ENCODE peak calls at places on chromosomes 13 and 19, in five cellular contexts. E is heart left ventricle, Q is tibial nerve, N is adrenal gland, S is transverse colon. O is an unnamed sample. For H3K4me1, the result is how much of the 10 kb centered on the place peaks cover.

GRCh38 chr19:45508931-45509691 is 1.8 kb downstream of the VASP start:
- DNase-seq in E (peak), Q (peak), N (peak), S (peak), O (peak)

GRCh38 chr19:54002495-54003315 is 11.3 kb downstream of the CACNG6 start:
- DNase-seq in E (no peak), Q (no peak), N (no peak), S (no peak), O (no peak)

GRCh38 chr19:47156861-47157454 is 26.3 kb downstream of the SAE1 start:
- DNase-seq in E (no peak), Q (no peak), N (no peak), S (no peak), O (no peak)

GRCh38 chr13:28476919-28477708 is 17.8 kb downstream of the FLT1 start:
- DNase-seq in E (no peak), Q (no peak), N (no peak), S (no peak), O (no peak)

GRCh38 chr13:114314074-114314912 is at the start of gene CHAMP1:
- DNase-seq in E (peak), Q (peak), N (peak), S (peak), O (peak)

GRCh38 chr13:113997845-113998751 is 24.2 kb upstream of the C13orf46 start:
- DNase-seq in E (peak), Q (peak), N (no peak), S (peak), O (peak)

GRCh38 chr19:10870955-10871603 is at the start of gene CARM1:
- DNase-seq in E (peak), Q (peak), N (peak), S (peak), O (peak)

GRCh38 chr13:101127741-101128353 is 288.5 kb downstream of the NALCN start:
- DNase-seq in E (no peak), Q (peak), N (no peak), S (no peak), O (peak)

GRCh38 chr13:40484981-40485380 is 181.5 kb downstream of the FOXO1 start:
- DNase-seq in E (no peak), Q (no peak), N (no peak), S (no peak), O (peak)

GRCh38 chr13:31192306-31192705 is 7.5 kb upstream of the B3GLCT start:
- DNase-seq in E (no peak), Q (no peak), N (no peak), S (no peak), O (no peak)

GRCh38 chr19:48934837-48935236 is 1.3 kb downstream of the DHDH start:
- DNase-seq in E (no peak), Q (no peak), N (no peak), S (no peak), O (no peak)

GRCh38 chr13:39530996-39531395 is 72.0 kb downstream of the LHFPL6 start:
- DNase-seq in E (no peak), Q (no peak), N (no peak), S (no peak), O (no peak)

GRCh38 chr13:31328549-31329229 is 128.9 kb downstream of the B3GLCT start:
- DNase-seq in E (no peak), Q (no peak), N (no peak), S (no peak), O (no peak)

GRCh38 chr13:63367522-63368198 is 1952.0 kb upstream of the PCDH20 start:
- DNase-seq in E (no peak), Q (no peak), N (no peak), S (no peak), O (no peak)

GRCh38 chr13:112893570-112894422 is 75.2 kb upstream of the MCF2L start:
- DNase-seq in E (no peak), Q (no peak), N (no peak), S (peak), O (peak)

GRCh38 chr13:32142956-32143375 is 111.4 kb downstream of the FRY start:
- DNase-seq in E (no peak), Q (no peak), N (no peak), S (no peak), O (no peak)

GRCh38 chr19:37332839-37333238 is 38.1 kb upstream of the ZNF527 start:
- DNase-seq in E (no peak), Q (no peak), N (no peak), S (no peak), O (no peak)

GRCh38 chr19:36210497-36210896 is 4.0 kb downstream of the ZNF565 start:
- DNase-seq in E (no peak), Q (no peak), N (no peak), S (no peak), O (no peak)

GRCh38 chr13:41916173-41916954 is 44.5 kb downstream of the VWA8 start:
- DNase-seq in E (no peak), Q (no peak), N (no peak), S (no peak), O (no peak)

GRCh38 chr19:11984986-11985385 is 20.1 kb downstream of the ZNF763 start:
- DNase-seq in E (no peak), Q (no peak), N (no peak), S (no peak), O (no peak)

GRCh38 chr13:99322297-99323103 is 15.3 kb upstream of the GPR183 start:
- DNase-seq in E (no peak), Q (no peak), N (no peak), S (no peak), O (no peak)

GRCh38 chr19:50759886-50760285 is 10.4 kb upstream of the GPR32 start:
- DNase-seq in E (no peak), Q (no peak), N (no peak), S (no peak), O (no peak)

GRCh38 chr19:3670258-3670795 is 29.9 kb downstream of the PIP5K1C start:
- DNase-seq in E (peak), Q (peak), N (no peak), S (peak), O (peak)

GRCh38 chr19:51590441-51590840 is 19.4 kb downstream of the ZNF175 start:
- DNase-seq in E (no peak), Q (no peak), N (no peak), S (no peak), O (no peak)

GRCh38 chr13:43229506-43229905 is 206.1 kb downstream of the DNAJC15 start:
- DNase-seq in E (no peak), Q (no peak), N (no peak), S (no peak), O (no peak)

GRCh38 chr13:71624641-71625040 is 242.4 kb downstream of the DACH1 start:
- DNase-seq in E (no peak), Q (no peak), N (no peak), S (no peak), O (no peak)

GRCh38 chr19:58476498-58477015 is 405 bp downstream of the ZNF446 start:
- DNase-seq in E (no peak), Q (no peak), N (no peak), S (no peak), O (no peak)

GRCh38 chr13:21638319-21639282 is 32.3 kb upstream of the FGF9 start:
- DNase-seq in E (no peak), Q (peak), N (peak), S (peak), O (peak)

GRCh38 chr13:43805071-43805468 is 18.3 kb upstream of the ENOX1 start:
- DNase-seq in E (no peak), Q (peak), N (no peak), S (no peak), O (no peak)

GRCh38 chr13:88958821-88959220 is 1287.7 kb downstream of the SLITRK5 start:
- DNase-seq in E (no peak), Q (peak), N (no peak), S (no peak), O (no peak)

GRCh38 chr19:19120308-19121156 is 17.7 kb downstream of the TMEM161A start:
- DNase-seq in E (no peak), Q (peak), N (peak), S (peak), O (peak)

GRCh38 chr19:47742636-47743035 is 2.7 kb upstream of the NOP53 start:
- DNase-seq in E (no peak), Q (no peak), N (no peak), S (no peak), O (no peak)

GRCh38 chr19:23403581-23404324 is 8.5 kb upstream of the ZNF91 start:
- DNase-seq in E (no peak), Q (no peak), N (no peak), S (peak), O (peak)

GRCh38 chr19:47534628-47535027 is 19.8 kb upstream of the NAPA start:
- DNase-seq in E (no peak), Q (no peak), N (no peak), S (no peak), O (no peak)

GRCh38 chr19:50482271-50482855 is 5.7 kb upstream of the GARIN5A start:
- DNase-seq in E (no peak), Q (no peak), N (no peak), S (no peak), O (no peak)

GRCh38 chr13:69959041-69959440 is 148.6 kb upstream of the ATXN8OS start:
- DNase-seq in E (no peak), Q (no peak), N (no peak), S (no peak), O (no peak)

GRCh38 chr19:38385057-38385803 is 2.6 kb downstream of the GGN start:
- DNase-seq in E (no peak), Q (no peak), N (no peak), S (no peak), O (no peak)

GRCh38 chr19:7413629-7414028 is 64.9 kb downstream of the ARHGEF18 start:
- DNase-seq in E (no peak), Q (no peak), N (no peak), S (no peak), O (no peak)

GRCh38 chr19:51784922-51785690 is 9.9 kb upstream of the FPR3 start:
- DNase-seq in E (peak), Q (peak), N (peak), S (peak), O (peak)

GRCh38 chr13:41563501-41564001 is 106.2 kb downstream of the RGCC start:
- DNase-seq in E (no peak), Q (no peak), N (peak), S (no peak), O (no peak)

GRCh38 chr13:19154843-19155242 is 26.8 kb downstream of the TUBA3C start:
- DNase-seq in E (no peak), Q (no peak), N (no peak), S (no peak), O (no peak)

GRCh38 chr13:19157461-19157860 is 24.2 kb downstream of the TUBA3C start:
- DNase-seq in E (no peak), Q (no peak), N (no peak), S (no peak), O (no peak)

GRCh38 chr13:19153782-19154450 is 27.7 kb downstream of the TUBA3C start:
- DNase-seq in E (no peak), Q (no peak), N (no peak), S (no peak), O (peak)

GRCh38 chr13:19156013-19156825 is 25.4 kb downstream of the TUBA3C start:
- DNase-seq in E (no peak), Q (no peak), N (no peak), S (no peak), O (no peak)

DNA sequence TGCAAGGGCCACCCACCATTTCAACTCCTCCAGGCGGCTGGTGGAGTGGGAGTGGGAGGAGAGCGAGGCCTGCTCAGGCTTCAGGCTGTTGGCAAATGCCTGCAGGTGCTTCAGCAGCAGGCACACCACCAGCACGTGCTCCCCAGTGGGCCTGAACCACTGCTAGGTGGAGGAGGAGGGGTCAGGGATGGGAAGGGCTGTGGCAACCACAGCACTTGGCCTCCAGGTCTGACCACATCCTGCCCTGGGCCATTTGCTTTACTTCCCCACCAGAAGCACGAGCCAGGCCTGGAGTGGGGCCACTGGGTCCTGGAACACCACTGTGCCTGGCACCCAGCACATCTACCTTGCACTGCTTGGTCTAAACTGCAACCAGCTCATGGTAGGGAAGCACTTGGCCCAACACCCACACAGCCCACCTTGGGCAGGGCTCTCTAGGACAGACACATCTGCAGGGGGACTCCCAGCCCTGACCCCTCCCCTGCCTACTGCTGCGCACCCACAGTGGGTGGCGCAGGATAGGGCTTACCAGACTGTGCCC is 26.2 kb downstream of the TUBA3C start:
- DNase-seq in E (no peak), Q (no peak), N (no peak), S (no peak), O (no peak)
- H3K27ac ChIP-seq in E (no peak), Q (no peak), N (no peak), S (no peak), O (no peak)

GRCh38 chr19:17406887-17407196 is 1.4 kb upstream of the BST2 start:
- DNase-seq in E (no peak), Q (no peak), N (no peak), S (no peak), O (no peak)

GRCh38 chr19:17405250-17406038 is at the start of gene BST2:
- DNase-seq in E (peak), Q (peak), N (peak), S (peak), O (peak)

GRCh38 chr19:17404621-17405249 is 695 bp downstream of the BST2 start:
- DNase-seq in E (no peak), Q (no peak), N (no peak), S (no peak), O (no peak)

GRCh38 chr19:17404015-17404414 is 1.4 kb downstream of the BST2 start:
- DNase-seq in E (no peak), Q (no peak), N (peak), S (no peak), O (no peak)

DNA sequence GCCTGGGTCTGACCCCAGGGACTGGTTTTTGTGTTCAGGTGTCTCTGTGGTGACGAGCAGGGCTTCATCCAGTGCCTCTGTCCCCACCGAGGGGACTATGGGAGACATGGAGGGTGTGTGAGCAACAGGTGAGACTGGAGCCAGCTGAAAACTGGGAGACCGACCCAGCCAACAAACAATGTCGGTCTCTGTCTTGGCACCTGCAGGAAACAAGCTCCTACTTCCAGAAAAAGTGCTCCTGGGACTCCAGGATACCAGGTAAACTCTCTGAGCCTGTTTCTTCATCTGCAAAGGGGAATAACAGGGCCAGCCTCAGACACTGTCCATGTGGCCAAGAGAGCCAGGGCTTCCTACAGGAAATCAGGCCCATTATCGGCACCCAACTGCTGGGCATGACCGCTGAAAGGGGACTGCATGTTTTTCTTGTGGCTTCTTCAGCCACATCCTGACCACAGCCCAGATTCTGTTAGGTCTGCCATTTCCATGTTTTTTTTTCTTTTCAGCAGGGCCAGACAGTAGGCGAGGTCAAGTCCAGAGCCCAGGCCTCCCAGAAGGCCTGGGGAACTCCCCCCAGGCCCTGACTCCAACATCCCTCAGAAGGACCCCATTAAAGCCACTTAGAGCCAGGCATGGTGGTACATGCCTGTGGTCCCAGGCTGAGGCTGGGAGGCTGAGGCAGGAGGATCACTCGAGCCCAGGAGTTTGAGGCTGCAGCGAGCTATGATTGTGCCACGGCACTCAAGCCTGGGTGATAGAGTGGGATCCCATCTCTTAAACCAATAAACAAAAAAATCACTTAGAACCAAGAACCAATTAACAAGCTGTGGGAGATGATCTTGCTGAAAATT is 833 bp upstream of the BST2 start:
- DNase-seq in E (no peak), Q (no peak), N (no peak), S (peak), O (no peak)
- TF ChIP-seq POLR2A in E (no peak), Q (no peak), N (no peak), S (no peak), O (no peak)

DNA sequence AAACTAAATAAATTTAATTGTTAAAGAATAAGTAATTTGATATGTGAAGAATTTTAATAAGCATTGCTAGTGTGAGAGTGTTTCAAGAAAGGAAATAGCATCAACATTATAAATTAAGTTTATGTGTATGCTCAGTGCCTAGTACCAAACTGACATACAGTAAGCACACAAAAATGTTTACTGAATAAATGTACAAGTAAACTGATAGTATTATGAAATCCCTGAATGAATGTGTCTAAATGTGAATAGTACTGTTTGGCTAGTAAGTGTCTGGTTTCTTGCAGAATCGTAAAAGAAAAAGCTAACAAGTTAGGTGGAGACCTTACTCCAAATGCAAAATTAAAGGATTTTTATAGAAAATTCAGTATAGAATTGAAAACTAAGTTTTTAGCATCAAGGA is 233.6 kb downstream of the PCDH9 start:
- DNase-seq in E (no peak), Q (no peak), N (no peak), S (no peak), O (no peak)
- H3K4me1 ChIP-seq in E (under half), Q (under half), N (under half), S (under half), O (under half)

GRCh38 chr19:5213667-5214066 is 126.9 kb downstream of the PTPRS start:
- DNase-seq in E (no peak), Q (no peak), N (no peak), S (no peak), O (no peak)
- H3K27ac ChIP-seq in E (no peak), Q (no peak), N (no peak), S (no peak), O (no peak)

GRCh38 chr13:46154136-46154854 is 27.7 kb downstream of the LCP1 start:
- DNase-seq in E (no peak), Q (no peak), N (no peak), S (no peak), O (no peak)
- TF ChIP-seq POLR2A in E (no peak), Q (no peak), N (no peak), S (no peak), O (no peak)